ENCODE peak calls at places on chromosome 13, in five cellular contexts. Y is HepG2, L is H1, W is HCT116, A is K562. F is an unnamed sample.

GRCh38 chr13:102392810-102393209 is 9.0 kb downstream of the FGF14 start:
- DNase-seq in Y (no peak), W (no peak), A (no peak), L (no peak), F (no peak)

GRCh38 chr13:52405767-52406494 is at the start of gene THSD1:
- DNase-seq in A (no peak), L (peak; percentile 65), W (no peak), Y (no peak), F (no peak)

GRCh38 chr13:77056382-77056781 is 29.4 kb upstream of the FBXL3 start:
- DNase-seq in L (no peak), A (no peak), W (no peak), Y (no peak), F (no peak)

GRCh38 chr13:76886292-76887061 is at the start of gene KCTD12:
- DNase-seq in W (peak; percentile 24), L (no peak), A (peak; percentile 58), Y (no peak), F (no peak)

GRCh38 chr13:29621841-29622240 is 26.4 kb upstream of the SLC7A1 start:
- DNase-seq in W (no peak), A (no peak), L (no peak), Y (no peak), F (no peak)

GRCh38 chr13:94858856-94859811 is 146.8 kb upstream of the SOX21 start:
- DNase-seq in L (no peak), A (no peak), Y (no peak), W (no peak), F (no peak)

GRCh38 chr13:59715591-59715990 is 448.1 kb downstream of the DIAPH3 start:
- DNase-seq in Y (no peak), W (no peak), A (no peak), L (no peak), F (no peak)

GRCh38 chr13:108427355-108427754 is 157.8 kb downstream of the TNFSF13B start:
- DNase-seq in A (no peak), L (no peak), Y (no peak), W (no peak), F (no peak)

GRCh38 chr13:35785563-35786327 is 309.3 kb upstream of the MAB21L1 start:
- DNase-seq in A (no peak), Y (no peak), W (no peak), L (no peak), F (no peak)

GRCh38 chr13:46040763-46041162 is 11.8 kb downstream of the ZC3H13 start:
- DNase-seq in Y (no peak), W (no peak), L (no peak), A (no peak), F (no peak)

GRCh38 chr13:39130298-39130697 is 92.0 kb downstream of the NHLRC3 start:
- DNase-seq in Y (no peak), A (no peak), W (no peak), L (no peak), F (no peak)

GRCh38 chr13:110562696-110563462 is 1.4 kb upstream of the RAB20 start:
- DNase-seq in A (no peak), L (no peak), W (no peak), Y (peak; percentile 59), F (no peak)

GRCh38 chr13:27796544-27797227 is 4.4 kb downstream of the GSX1 start:
- DNase-seq in W (no peak), Y (no peak), A (no peak), L (no peak), F (no peak)

GRCh38 chr13:30364133-30364532 is 56.8 kb upstream of the KATNAL1 start:
- DNase-seq in Y (no peak), L (no peak), A (peak; percentile 48), W (no peak), F (no peak)

GRCh38 chr13:110280996-110281688 is 25.8 kb downstream of the COL4A1 start:
- DNase-seq in Y (no peak), L (no peak), A (no peak), W (no peak), F (no peak)

GRCh38 chr13:114339779-114340534 is 25.7 kb downstream of the CHAMP1 start:
- DNase-seq in L (no peak), W (peak; percentile 51), Y (peak; percentile 22), A (no peak), F (no peak)

GRCh38 chr13:30803791-30804190 is 68.4 kb downstream of the ALOX5AP start:
- DNase-seq in A (no peak), W (no peak), L (no peak), Y (no peak), F (no peak)

GRCh38 chr13:66778461-66778860 is 451.7 kb downstream of the PCDH9 start:
- DNase-seq in L (no peak), Y (no peak), W (no peak), A (no peak), F (no peak)

GRCh38 chr13:26927511-26927910 is 166.9 kb upstream of the GPR12 start:
- DNase-seq in L (no peak), W (no peak), A (no peak), Y (no peak), F (no peak)

GRCh38 chr13:52112606-52113005 is 16.3 kb downstream of the NEK5 start:
- DNase-seq in Y (no peak), A (no peak), W (no peak), L (no peak), F (no peak)

GRCh38 chr13:102280366-102280765 is 121.5 kb downstream of the FGF14 start:
- DNase-seq in L (no peak), W (no peak), A (no peak), Y (no peak), F (no peak)

GRCh38 chr13:36362251-36362650 is 16.1 kb upstream of the SPART start:
- DNase-seq in Y (no peak), L (no peak), W (no peak), A (no peak), F (no peak)

GRCh38 chr13:74868044-74868443 is 613.9 kb downstream of the TBC1D4 start:
- DNase-seq in Y (no peak), W (no peak), A (no peak), L (no peak), F (no peak)

GRCh38 chr13:44092053-44092452 is 212.3 kb downstream of the LACC1 start:
- DNase-seq in W (no peak), L (no peak), A (no peak), Y (no peak), F (no peak)

GRCh38 chr13:30193279-30194234 is 113.8 kb downstream of the KATNAL1 start:
- DNase-seq in A (no peak), W (no peak), Y (no peak), L (no peak), F (no peak)

GRCh38 chr13:97338571-97338970 is 95.4 kb upstream of the RAP2A start:
- DNase-seq in L (no peak), A (no peak), Y (no peak), W (no peak), F (no peak)

GRCh38 chr13:77338961-77339401 is 12.1 kb upstream of the MYCBP2 start:
- DNase-seq in L (no peak), Y (no peak), W (no peak), A (no peak), F (no peak)

GRCh38 chr13:43221611-43222010 is 198.2 kb downstream of the DNAJC15 start:
- DNase-seq in L (no peak), W (no peak), A (no peak), Y (no peak), F (no peak)

GRCh38 chr13:113539822-113540221 is 44.7 kb upstream of the TFDP1 start:
- DNase-seq in W (no peak), Y (no peak), A (no peak), L (no peak), F (no peak)

GRCh38 chr13:38872693-38873092 is 117.9 kb downstream of the STOML3 start:
- DNase-seq in W (peak; percentile 42), Y (peak; percentile 35), A (peak; percentile 20), L (peak; percentile 77), F (peak; percentile 14)

DNA sequence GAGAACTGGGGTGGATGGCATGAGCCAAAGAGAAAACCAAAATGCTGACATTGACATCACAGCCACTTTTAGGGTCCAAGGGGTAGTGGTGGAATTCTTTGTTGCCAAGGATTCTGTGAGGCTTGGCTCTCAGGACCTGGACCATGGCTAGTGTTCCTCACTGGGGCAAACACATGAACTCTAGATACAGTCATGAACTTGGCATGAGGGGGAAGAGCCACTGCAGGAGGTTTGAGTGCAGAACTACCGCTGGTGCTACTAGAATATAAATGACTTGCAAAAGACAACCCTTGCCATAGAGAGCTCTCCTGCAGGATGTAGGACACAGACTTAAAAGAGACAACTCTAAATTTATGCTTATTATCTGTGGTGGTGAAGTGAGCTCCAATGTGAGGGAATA is 29.8 kb upstream of the FRY start:
- DNase-seq in A (no peak), W (no peak), Y (no peak), L (no peak), F (no peak)
- TF ChIP-seq EZH2 in A (no peak), W (no peak), Y (no peak), L (no peak), F (no peak)

DNA sequence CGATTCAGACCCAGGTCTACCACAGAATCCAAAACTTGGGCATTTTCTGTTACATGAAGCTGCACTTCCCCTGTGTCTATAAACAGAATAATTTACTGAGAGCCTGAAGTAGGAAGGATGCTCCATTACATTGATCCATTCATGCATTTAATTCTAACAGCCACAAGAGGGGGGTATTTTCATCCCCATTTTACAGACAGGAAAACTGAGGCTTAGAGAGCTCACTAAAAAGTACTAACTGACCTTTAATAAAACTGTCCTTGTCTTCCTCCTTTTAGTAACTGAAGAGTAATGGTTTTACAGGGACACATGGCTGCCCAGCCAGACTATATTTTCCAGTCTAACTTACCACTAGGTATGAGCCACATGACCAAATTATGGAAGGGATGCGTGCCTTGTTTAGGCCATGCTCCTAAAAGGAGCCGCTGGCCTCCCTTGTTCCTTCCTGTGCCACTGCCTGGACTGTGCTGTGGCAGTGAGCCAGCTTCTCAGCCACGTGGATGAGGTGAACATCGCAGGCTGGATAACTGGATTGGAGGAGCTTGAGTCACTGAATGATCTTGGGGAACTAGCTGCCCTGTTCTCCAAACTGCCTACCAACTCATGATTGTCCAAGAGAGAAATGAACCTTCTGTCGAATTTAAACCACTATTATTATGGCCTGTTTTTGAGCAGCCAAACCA is 108.3 kb downstream of the DOCK9 start:
- DNase-seq in W (no peak), Y (no peak), L (no peak), A (peak; percentile 10), F (no peak)
- TF ChIP-seq POLR2AphosphoS5 in W (no peak), Y (no peak), L (no peak), A (no peak), F (no peak)

GRCh38 chr13:40460116-40460515 is 206.3 kb downstream of the FOXO1 start:
- DNase-seq in W (no peak), Y (no peak), A (no peak), L (no peak), F (no peak)

GRCh38 chr13:40456979-40457553 is 209.4 kb downstream of the FOXO1 start:
- DNase-seq in W (no peak), L (no peak), Y (no peak), A (no peak), F (no peak)

GRCh38 chr13:40456397-40456958 is 210.0 kb downstream of the FOXO1 start:
- DNase-seq in W (no peak), A (no peak), L (no peak), Y (no peak), F (no peak)

GRCh38 chr13:40458283-40459031 is 208.0 kb downstream of the FOXO1 start:
- DNase-seq in L (no peak), W (no peak), Y (no peak), A (no peak), F (no peak)

GRCh38 chr13:40457844-40458243 is 208.6 kb downstream of the FOXO1 start:
- DNase-seq in L (no peak), Y (no peak), W (no peak), A (no peak), F (no peak)
- H3K9ac ChIP-seq in L (no peak overlapping the region), Y (no peak overlapping the region), W (no peak overlapping the region), A (no peak overlapping the region), F (no peak overlapping the region)

GRCh38 chr13:72295173-72295572 is 428.2 kb upstream of the DACH1 start:
- DNase-seq in A (no peak), Y (no peak), L (no peak), W (no peak), F (no peak)
- TF ChIP-seq EZH2 in A (no peak), Y (no peak), L (no peak), W (no peak), F (no peak)

F was measured in SK-N-MC.